ENCODE peak calls at places on chromosomes 12 and 14, in four cellular contexts. J is frontal cortex; N is GM12864; C is central memory CD4-positive, alpha-beta T cell. V is an unnamed sample.

GRCh38 chr12:119153477-119154434 is 25.0 kb upstream of the HSPB8 start:
- DNase-seq in J (no peak), N (no peak), C (no peak), V (peak)

GRCh38 chr14:100661340-100661712 is 65.4 kb upstream of the DLK1 start:
- DNase-seq in J (no peak), N (no peak), C (no peak), V (no peak)

GRCh38 chr12:131263626-131264025 is 309.9 kb downstream of the ADGRD1 start:
- DNase-seq in J (no peak), N (no peak), C (no peak), V (no peak)

GRCh38 chr14:75650253-75651058 is 10.2 kb downstream of the ERG28 start:
- DNase-seq in J (no peak), N (no peak), C (no peak), V (no peak)

GRCh38 chr12:124668602-124669001 is 101.2 kb upstream of the NCOR2 start:
- DNase-seq in J (no peak), N (no peak), C (no peak), V (no peak)

GRCh38 chr12:11621797-11622423 is 27.6 kb upstream of the ETV6 start:
- DNase-seq in J (no peak), N (peak), C (peak), V (no peak)

GRCh38 chr14:51648296-51648695 is 3.4 kb upstream of the FRMD6 start:
- DNase-seq in J (no peak), N (no peak), C (no peak), V (no peak)

GRCh38 chr14:32414808-32415255 is 85.7 kb downstream of the AKAP6 start:
- DNase-seq in J (no peak), N (no peak), C (no peak), V (no peak)

GRCh38 chr14:100065942-100066574 is 836 bp downstream of the EVL start:
- DNase-seq in J (no peak), N (peak), C (peak), V (peak)

GRCh38 chr12:132606466-132606865 is 3.9 kb downstream of the LRCOL1 start:
- DNase-seq in J (no peak), N (no peak), C (no peak), V (no peak)

GRCh38 chr12:92044435-92044834 is 101.2 kb downstream of the BTG1 start:
- DNase-seq in J (no peak), N (no peak), C (no peak), V (no peak)

GRCh38 chr12:26798013-26798412 is 35.0 kb downstream of the ITPR2 start:
- DNase-seq in J (no peak), N (no peak), C (no peak), V (no peak)

GRCh38 chr12:51815571-51815970 is 32.9 kb downstream of the FIGNL2 start:
- DNase-seq in J (no peak), N (no peak), C (no peak), V (no peak)

GRCh38 chr12:1157046-1157445 is 166.0 kb downstream of the ERC1 start:
- DNase-seq in J (no peak), N (no peak), C (no peak), V (no peak)

GRCh38 chr12:21697829-21698630 is 40.4 kb upstream of the LDHB start:
- DNase-seq in J (no peak), N (no peak), C (peak), V (no peak)

GRCh38 chr12:56190695-56191155 is 1.4 kb upstream of the SMARCC2 start:
- DNase-seq in J (no peak), N (no peak), C (no peak), V (no peak)

GRCh38 chr12:82650627-82651337 is 35.9 kb upstream of the TMTC2 start:
- DNase-seq in J (no peak), N (peak), C (peak), V (no peak)

GRCh38 chr14:60514378-60515243 is 5.7 kb downstream of the SIX6 start:
- DNase-seq in J (no peak), N (no peak), C (no peak), V (no peak)

GRCh38 chr14:63045612-63046320 is 508 bp upstream of the KCNH5 start:
- DNase-seq in J (peak), N (no peak), C (no peak), V (peak)

GRCh38 chr12:123944696-123945095 is 27.9 kb downstream of the CCDC92 start:
- DNase-seq in J (no peak), N (no peak), C (no peak), V (no peak)

GRCh38 chr14:85566603-85567002 is 36.7 kb downstream of the FLRT2 start:
- DNase-seq in J (no peak), N (no peak), C (no peak), V (no peak)

GRCh38 chr14:104724981-104725771 is 1.1 kb downstream of the ADSS1 start:
- DNase-seq in J (peak), N (no peak), C (no peak), V (peak)

GRCh38 chr12:117900561-117900960 is 68.2 kb downstream of the KSR2 start:
- DNase-seq in J (no peak), N (no peak), C (no peak), V (no peak)

GRCh38 chr12:131863711-131864396 is 30.6 kb upstream of the ULK1 start:
- DNase-seq in J (no peak), N (no peak), C (no peak), V (no peak)

GRCh38 chr12:25276199-25276937 is 25.6 kb upstream of the KRAS start:
- DNase-seq in J (no peak), N (no peak), C (no peak), V (peak)

GRCh38 chr12:106281056-106281782 is 21.3 kb upstream of the TCP11L2 start:
- DNase-seq in J (no peak), N (no peak), C (no peak), V (no peak)

GRCh38 chr12:19992311-19992710 is 376.0 kb upstream of the PDE3A start:
- DNase-seq in J (no peak), N (no peak), C (no peak), V (peak)

GRCh38 chr12:15883536-15883935 is 1.3 kb downstream of the STRAP start:
- DNase-seq in J (no peak), N (no peak), C (no peak), V (no peak)

GRCh38 chr14:99134333-99135046 is 137.5 kb downstream of the BCL11B start:
- DNase-seq in J (no peak), N (no peak), C (no peak), V (no peak)

GRCh38 chr12:25421651-25422150 is 131.4 kb downstream of the LMNTD1 start:
- DNase-seq in J (no peak), N (no peak), C (no peak), V (no peak)

V was measured in mucosa of descending colon.